ENCODE peak calls at places on chromosomes 2 and 18, in ten cellular contexts. V is GM13976, L is neural crest cell, Q is astrocyte, R is mesothelial cell of epicardium, Y is lower lobe of right lung, P is omental fat pad, A is brain microvascular endothelial cell, Z is gastrocnemius medialis, N is adrenal gland. I is an unnamed sample.

GRCh38 chr2:161178756-161179155 is 18.5 kb downstream of the TANK start:
- DNase-seq in R (no peak), Z (no peak), V (no peak), Q (no peak), A (no peak), Y (no peak), L (no peak), P (no peak), N (no peak), I (no peak)

GRCh38 chr18:34399892-34400291 is 175.2 kb upstream of the NOL4 start:
- DNase-seq in A (no peak), P (no peak), L (no peak), R (no peak), Q (no peak), Y (no peak), N (no peak), V (no peak), Z (no peak), I (no peak)

GRCh38 chr2:39379643-39380524 is 57.2 kb downstream of the MAP4K3 start:
- DNase-seq in V (peak), A (peak), R (no peak), Z (no peak), P (no peak), N (peak), L (no peak), Y (no peak), Q (peak), I (peak)

GRCh38 chr2:98087447-98088065 is 589 bp downstream of the VWA3B start:
- DNase-seq in Y (no peak), A (no peak), R (no peak), P (no peak), L (no peak), V (peak), N (no peak), Q (no peak), Z (no peak), I (peak)

GRCh38 chr18:13808294-13809024 is 15.5 kb upstream of the MC5R start:
- DNase-seq in Y (no peak), V (no peak), N (no peak), R (no peak), L (no peak), Q (no peak), Z (no peak), A (no peak), P (no peak), I (no peak)

GRCh38 chr2:239328306-239329191 is 72.3 kb downstream of the HDAC4 start:
- DNase-seq in R (no peak), Y (no peak), Q (peak), P (peak), N (peak), A (peak), Z (peak), L (no peak), V (no peak), I (no peak)

GRCh38 chr2:193695367-193695766 is 1500.6 kb upstream of the TMEFF2 start:
- DNase-seq in Q (peak), R (no peak), V (no peak), Z (no peak), A (peak), N (peak), P (no peak), L (no peak), Y (no peak), I (no peak)

GRCh38 chr18:79988925-79989361 is 580 bp upstream of the TXNL4A start:
- DNase-seq in V (no peak), Y (peak), Z (peak), R (no peak), N (peak), P (no peak), Q (peak), L (no peak), A (peak), I (no peak)

GRCh38 chr2:112923237-112923966 is 12.4 kb downstream of the IL37 start:
- DNase-seq in Z (no peak), Y (no peak), Q (no peak), P (no peak), L (no peak), A (no peak), R (no peak), N (no peak), V (no peak), I (no peak)

GRCh38 chr2:8259106-8259840 is 422.6 kb upstream of the ID2 start:
- DNase-seq in Z (peak), N (no peak), V (no peak), P (no peak), Y (no peak), Q (no peak), L (no peak), A (no peak), R (no peak), I (no peak)

GRCh38 chr2:165205865-165206264 is 2.0 kb upstream of the SCN3A start:
- DNase-seq in P (no peak), N (no peak), Z (no peak), R (no peak), A (no peak), Y (no peak), V (no peak), L (no peak), Q (no peak), I (no peak)

GRCh38 chr2:24477229-24477628 is 13.8 kb upstream of the NCOA1 start:
- DNase-seq in A (no peak), V (no peak), Y (no peak), Q (no peak), P (no peak), R (no peak), Z (no peak), N (no peak), L (no peak), I (no peak)

GRCh38 chr2:11631462-11631861 is 38.5 kb downstream of the NTSR2 start:
- DNase-seq in A (no peak), Q (no peak), Y (no peak), P (no peak), L (no peak), Z (peak), R (no peak), N (no peak), V (no peak), I (no peak)

GRCh38 chr2:38947241-38948239 is 57.9 kb downstream of the ARHGEF33 start:
- DNase-seq in Y (peak), Z (peak), A (peak), P (peak), R (no peak), Q (peak), N (peak), L (peak), V (peak), I (peak)

GRCh38 chr2:71071681-71072398 is 3.4 kb downstream of the NAGK start:
- DNase-seq in R (no peak), Q (no peak), A (no peak), N (no peak), L (no peak), P (no peak), V (peak), Y (no peak), Z (peak), I (peak)

GRCh38 chr2:71072492-71072891 is 4.0 kb downstream of the NAGK start:
- DNase-seq in Z (no peak), P (no peak), A (no peak), V (no peak), R (no peak), N (no peak), Q (no peak), L (no peak), Y (no peak), I (no peak)

GRCh38 chr2:71069376-71069775 is 928 bp downstream of the NAGK start:
- DNase-seq in N (no peak), R (no peak), V (no peak), L (no peak), Y (no peak), Z (no peak), A (peak), Q (peak), P (no peak), I (no peak)

GRCh38 chr2:71068218-71069035 is at the start of gene NAGK:
- DNase-seq in Y (peak), L (peak), Q (peak), A (peak), Z (peak), V (peak), P (peak), N (peak), R (peak), I (peak)

DNA sequence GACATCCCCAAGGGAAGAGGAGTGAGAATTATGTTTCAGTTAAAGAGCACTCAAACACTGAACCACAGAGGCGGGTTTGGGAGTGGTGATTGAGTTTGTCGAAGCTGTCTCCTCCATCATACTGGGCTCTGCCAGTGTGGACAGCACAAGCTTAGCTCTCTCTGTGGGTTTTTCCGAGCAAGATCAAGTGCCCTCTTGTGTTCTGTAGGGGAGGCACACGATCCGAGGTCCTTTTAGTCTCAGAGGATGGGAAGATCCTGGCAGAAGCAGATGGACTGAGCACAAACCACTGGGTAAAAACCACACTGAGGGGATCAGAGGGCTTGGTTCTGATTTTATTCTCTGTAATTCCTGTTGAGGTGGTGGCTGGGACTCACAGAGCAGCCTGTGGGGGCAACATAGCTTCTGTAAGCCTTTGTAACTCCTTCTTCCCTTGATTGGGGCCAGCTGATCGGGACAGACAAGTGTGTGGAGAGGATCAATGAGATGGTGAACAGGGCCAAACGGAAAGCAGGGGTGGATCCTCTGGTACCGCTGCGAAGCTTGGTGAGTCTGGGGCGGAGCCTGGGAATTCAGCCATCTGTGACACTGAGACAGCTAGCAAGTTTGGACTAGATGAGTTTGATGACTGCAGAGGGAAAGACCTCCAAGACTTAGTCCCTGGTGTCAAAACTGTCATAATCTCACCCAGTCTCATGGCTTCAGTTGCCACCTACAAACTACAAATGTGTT is 2.0 kb downstream of the NAGK start:
- DNase-seq in N (no peak), Q (no peak), P (no peak), L (no peak), Z (no peak), Y (no peak), R (no peak), A (peak), V (peak), I (peak)
- TF ChIP-seq CTCF in N (no peak), Q (no peak), P (no peak), L (peak), Z (no peak), Y (no peak), R (no peak), A (peak), V (peak), I (peak)

GRCh38 chr2:203934006-203934632 is 2.4 kb upstream of the ICOS start:
- DNase-seq in N (no peak), A (no peak), V (no peak), P (no peak), Q (no peak), L (no peak), Y (no peak), R (no peak), Z (no peak), I (no peak)

GRCh38 chr2:203925512-203926158 is 10.9 kb upstream of the ICOS start:
- DNase-seq in Q (no peak), P (no peak), Z (no peak), Y (no peak), L (no peak), V (no peak), N (no peak), A (no peak), R (no peak), I (no peak)

GRCh38 chr2:203928849-203929248 is 7.7 kb upstream of the ICOS start:
- DNase-seq in V (no peak), Y (no peak), L (no peak), Q (no peak), A (no peak), R (no peak), Z (no peak), P (no peak), N (no peak), I (no peak)
- TF ChIP-seq CTCF in V (peak), Y (peak), L (peak), Q (peak), A (peak), R (peak), Z (no peak), P (no peak), N (peak), I (no peak)

GRCh38 chr18:24878289-24878688 is 417.9 kb downstream of the HRH4 start:
- DNase-seq in V (no peak), N (peak), A (peak), R (no peak), Q (peak), P (no peak), Z (no peak), Y (no peak), L (peak), I (peak)
- TF ChIP-seq CTCF in V (peak), N (peak), A (peak), R (no peak), Q (peak), P (no peak), Z (peak), Y (peak), L (peak), I (peak)

DNA sequence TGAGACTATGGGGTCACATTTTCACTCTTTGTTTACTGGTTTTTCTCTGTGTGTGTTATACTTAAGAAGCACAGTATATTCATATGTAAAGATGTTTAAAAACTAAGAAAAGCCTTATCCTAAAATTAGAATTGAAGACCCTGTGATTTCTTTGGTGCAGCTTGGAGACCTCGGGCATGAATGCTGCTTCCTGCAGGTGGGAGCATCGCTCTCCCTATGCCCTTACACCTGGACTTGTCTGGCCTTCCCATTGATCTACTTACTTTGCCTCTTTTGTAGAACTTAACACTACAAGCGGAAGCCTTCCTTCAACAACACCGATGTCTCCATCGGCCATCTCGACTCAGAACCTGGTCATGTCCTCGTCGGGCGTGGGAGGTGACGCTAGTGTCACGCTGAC is 114.5 kb downstream of the ZNF236 start:
- DNase-seq in N (no peak), L (no peak), R (no peak), A (no peak), V (no peak), Y (no peak), Q (no peak), P (no peak), Z (no peak), I (no peak)
- TF ChIP-seq CTCF in N (no peak), L (no peak), R (no peak), A (no peak), V (no peak), Y (no peak), Q (no peak), P (no peak), Z (no peak), I (no peak)